ENCODE peak calls at places on chromosomes 13 and 19, in six cellular contexts. D is NCI-H1092; X is stimulated activated CD4-positive, alpha-beta T cell treated with anti-CD3 and anti-CD28 coated beads, Interleukin-2, amount 100 ng/mL, for 24 hours; E is mesothelial cell of epicardium; Z is pulmonary artery endothelial cell; I is EL. F is an unnamed sample.
A peak's percentile ranks its signal among the peaks of the same experiment; 100 is the strongest.

GRCh38 chr19:1250374-1251232 is 2.2 kb downstream of the MIDN start:
- DNase-seq in E (peak; percentile 65), I (peak; percentile 44), X (peak; percentile 46), Z (no peak), D (peak; percentile 72), F (no peak)

GRCh38 chr19:44719262-44719701 is 20.3 kb downstream of the CEACAM16 start:
- DNase-seq in E (no peak), D (no peak), I (no peak), Z (no peak), X (no peak), F (no peak)

GRCh38 chr19:19546751-19547162 is 8.7 kb downstream of the CILP2 start:
- DNase-seq in D (no peak), E (no peak), X (no peak), Z (no peak), I (no peak), F (no peak)

GRCh38 chr13:19860884-19861655 is 2.4 kb downstream of the ZMYM5 start:
- DNase-seq in D (no peak), X (peak; percentile 9), E (no peak), Z (no peak), I (peak; percentile 86), F (no peak)

GRCh38 chr19:3296034-3296433 is 70.3 kb upstream of the NFIC start:
- DNase-seq in I (no peak), Z (no peak), E (no peak), D (no peak), X (no peak), F (no peak)

GRCh38 chr13:42478531-42479156 is 95.3 kb upstream of the TNFSF11 start:
- DNase-seq in I (no peak), X (no peak), Z (no peak), E (no peak), D (no peak), F (no peak)

GRCh38 chr19:5484398-5485285 is 29.4 kb downstream of the ZNRF4 start:
- DNase-seq in X (no peak), E (no peak), I (no peak), D (peak; percentile 30), Z (no peak), F (no peak)

GRCh38 chr13:79470666-79471065 is 10.3 kb upstream of the NDFIP2 start:
- DNase-seq in I (no peak), X (no peak), Z (no peak), E (no peak), D (no peak), F (no peak)

GRCh38 chr13:30308548-30308947 is 1.2 kb upstream of the KATNAL1 start:
- DNase-seq in Z (no peak), I (peak; percentile 22), X (peak; percentile 8), D (no peak), E (no peak), F (no peak)

GRCh38 chr19:18896421-18896841 is 473 bp upstream of the CERS1 start:
- DNase-seq in D (no peak), Z (no peak), X (no peak), E (no peak), I (peak; percentile 21), F (no peak)

GRCh38 chr19:1057185-1057857 is 9.6 kb upstream of the ARHGAP45 start:
- DNase-seq in I (peak; percentile 48), X (no peak), Z (no peak), D (no peak), E (no peak), F (no peak)

GRCh38 chr19:29320611-29321010 is 107.7 kb upstream of the UQCRFS1 start:
- DNase-seq in Z (no peak), I (no peak), E (no peak), D (no peak), X (no peak), F (no peak)

GRCh38 chr19:3494051-3494450 is 6.4 kb downstream of the DOHH start:
- DNase-seq in Z (no peak), E (no peak), X (peak; percentile 58), I (no peak), D (no peak), F (no peak)

GRCh38 chr13:34931572-34931971 is 10.5 kb upstream of the NBEA start:
- DNase-seq in X (no peak), I (peak; percentile 54), E (no peak), Z (no peak), D (no peak), F (no peak)

GRCh38 chr19:29666634-29667389 is 1.6 kb downstream of the PLEKHF1 start:
- DNase-seq in Z (no peak), I (peak; percentile 64), X (peak; percentile 38), D (no peak), E (no peak), F (peak; percentile 87)

GRCh38 chr13:36130542-36131214 is 504 bp downstream of the DCLK1 start:
- DNase-seq in I (no peak), D (peak; percentile 39), E (no peak), X (no peak), Z (no peak), F (no peak)

F was measured in smooth muscle cell of the brain vasculature.